ENCODE peak calls at places on chromosome 11, in eight cellular contexts. Y, Q, H, C, B, M, W and P are unnamed samples.

GRCh38 chr11:126357055-126357962 is 1.8 kb downstream of the ST3GAL4 start:
- DNase-seq in Y (no peak), Q (no peak), H (no peak), C (no peak), B (no peak), M (no peak), W (no peak), P (no peak)

GRCh38 chr11:62560566-62561103 is 13.1 kb downstream of the EEF1G start:
- DNase-seq in Y (peak), Q (peak), H (peak), C (peak), B (peak), M (no peak), W (peak), P (peak)

GRCh38 chr11:127818625-127819024 is 768.7 kb downstream of the ETS1 start:
- DNase-seq in Y (no peak), Q (no peak), H (no peak), C (no peak), B (no peak), M (no peak), W (no peak), P (no peak)

GRCh38 chr11:87859583-87859982 is 315.7 kb downstream of the RAB38 start:
- DNase-seq in Y (no peak), Q (no peak), H (no peak), C (no peak), B (no peak), M (no peak), W (no peak), P (no peak)

GRCh38 chr11:78957481-78958245 is 383.0 kb upstream of the NARS2 start:
- DNase-seq in Y (no peak), Q (no peak), H (no peak), C (no peak), B (no peak), M (no peak), W (no peak), P (no peak)

GRCh38 chr11:122715883-122716282 is 60.4 kb downstream of the UBASH3B start:
- DNase-seq in Y (no peak), Q (no peak), H (no peak), C (no peak), B (no peak), M (no peak), W (no peak), P (no peak)

GRCh38 chr11:59144096-59144495 is 1.4 kb downstream of the FAM111A start:
- DNase-seq in Y (no peak), Q (no peak), H (no peak), C (no peak), B (no peak), M (no peak), W (peak), P (no peak)

GRCh38 chr11:102724904-102725515 is at the start of gene MMP8:
- DNase-seq in Y (no peak), Q (no peak), H (no peak), C (no peak), B (no peak), M (no peak), W (no peak), P (no peak)

GRCh38 chr11:6667733-6668374 is 12.2 kb upstream of the DCHS1 start:
- DNase-seq in Y (no peak), Q (no peak), H (no peak), C (no peak), B (no peak), M (no peak), W (peak), P (no peak)

GRCh38 chr11:58914821-58915543 is 24.3 kb upstream of the GLYATL1 start:
- DNase-seq in Y (no peak), Q (no peak), H (no peak), C (no peak), B (no peak), M (no peak), W (no peak), P (no peak)

GRCh38 chr11:12236744-12237101 is 126.3 kb downstream of the MICAL2 start:
- DNase-seq in Y (no peak), Q (no peak), H (no peak), C (no peak), B (no peak), M (no peak), W (no peak), P (no peak)

GRCh38 chr11:76307416-76307815 is 73.5 kb downstream of the THAP12 start:
- DNase-seq in Y (no peak), Q (no peak), H (no peak), C (peak), B (no peak), M (no peak), W (no peak), P (no peak)

GRCh38 chr11:91350931-91351330 is 873.7 kb upstream of the FAT3 start:
- DNase-seq in Y (no peak), Q (no peak), H (no peak), C (no peak), B (no peak), M (no peak), W (no peak), P (no peak)

GRCh38 chr11:75174348-75174747 is 23.4 kb downstream of the SLCO2B1 start:
- DNase-seq in Y (no peak), Q (no peak), H (no peak), C (no peak), B (no peak), M (no peak), W (no peak), P (no peak)

DNA sequence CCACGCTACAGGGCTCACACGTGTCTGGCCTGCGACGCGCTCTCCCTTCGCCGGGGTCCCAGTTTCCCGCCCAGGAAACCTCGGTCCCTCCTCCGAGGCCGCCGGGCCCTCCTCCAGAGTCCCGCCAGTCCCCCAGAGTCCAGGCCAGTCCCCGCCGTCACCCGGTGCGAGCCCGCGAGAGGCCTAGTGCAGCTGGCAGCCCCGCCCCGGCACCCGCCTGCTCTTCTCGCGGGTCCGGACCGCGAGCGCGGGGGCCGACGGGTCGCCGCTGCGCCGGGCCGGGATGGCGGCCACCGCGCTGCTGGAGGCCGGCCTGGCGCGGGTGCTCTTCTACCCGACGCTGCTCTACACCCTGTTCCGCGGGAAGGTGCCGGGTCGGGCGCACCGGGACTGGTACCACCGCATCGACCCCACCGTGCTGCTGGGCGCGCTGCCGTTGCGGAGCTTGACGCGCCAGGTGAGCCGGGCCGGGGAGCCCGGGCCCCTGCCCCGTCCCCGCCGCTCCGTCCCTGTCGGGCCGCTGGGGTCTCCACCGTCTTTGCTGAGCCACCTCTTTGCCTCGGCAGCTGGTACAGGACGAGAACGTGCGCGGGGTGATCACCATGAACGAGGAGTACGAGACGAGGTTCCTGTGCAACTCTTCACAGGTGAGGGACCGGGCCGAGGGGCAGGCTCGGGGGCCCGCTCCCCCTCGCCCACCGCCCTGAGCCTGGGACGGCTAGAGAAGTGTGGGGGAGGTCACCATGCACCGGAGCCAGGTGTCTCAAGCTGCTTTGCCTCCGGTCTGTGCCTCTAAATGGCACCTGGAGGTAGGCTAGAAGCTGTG is at the start of gene PTPMT1:
- DNase-seq in Y (peak), Q (no peak), H (peak), C (peak), B (peak), M (peak), W (peak), P (peak)
- TF ChIP-seq POLR2A in Y (no peak), Q (peak), H (peak), C (no peak), B (peak), M (peak), W (peak), P (peak)

GRCh38 chr11:111362887-111363411 is 16.1 kb downstream of the POU2AF1 start:
- DNase-seq in Y (peak), Q (no peak), H (peak), C (no peak), B (no peak), M (no peak), W (no peak), P (no peak)
- TF ChIP-seq POLR2A in Y (no peak), Q (no peak), H (no peak), C (no peak), B (no peak), M (no peak), W (no peak), P (no peak)

DNA sequence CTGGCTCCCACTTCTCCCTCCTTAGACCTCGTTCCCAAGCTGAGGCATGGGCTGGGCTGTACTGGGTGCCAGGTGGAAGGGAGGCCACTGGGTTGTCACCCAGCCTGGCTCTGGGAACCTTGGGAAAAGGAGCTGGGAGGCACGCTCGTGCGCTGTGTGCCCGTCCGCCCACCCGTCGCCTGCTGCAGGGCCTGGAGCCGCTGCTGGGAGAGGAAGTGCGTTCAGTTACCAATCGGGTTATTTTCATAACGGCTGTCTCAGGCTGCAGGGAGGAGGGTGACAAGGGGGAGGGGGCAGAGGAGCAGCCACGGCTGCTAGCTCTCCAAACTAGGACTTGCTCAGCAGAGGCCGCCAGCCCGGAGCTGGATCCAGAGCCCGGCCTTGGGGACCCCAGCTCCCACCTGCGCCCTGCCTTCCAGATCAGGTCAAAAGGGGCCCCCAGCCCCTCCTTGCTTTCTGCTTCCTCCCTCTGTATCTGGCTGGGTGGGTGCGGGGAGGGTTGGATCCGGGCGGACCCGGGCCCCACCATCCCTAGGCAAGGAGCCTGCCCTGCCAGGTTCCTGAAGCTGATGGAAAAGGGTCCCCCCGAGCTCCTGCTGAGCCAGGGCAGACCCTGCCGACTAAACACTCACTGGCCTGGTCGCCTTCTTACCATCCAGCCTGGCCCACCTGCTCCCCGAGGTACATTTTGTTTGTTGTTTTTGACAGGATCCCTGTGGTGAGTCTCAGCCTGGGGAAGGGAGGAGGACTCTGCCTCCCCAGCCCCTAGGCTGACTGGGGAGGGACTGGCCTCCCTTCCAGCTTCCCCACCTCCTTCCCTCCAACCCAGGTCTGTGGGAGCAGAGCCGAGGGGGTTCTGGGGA is 14.3 kb downstream of the DGKZ start:
- DNase-seq in Y (no peak), Q (no peak), H (peak), C (peak), B (no peak), M (peak), W (peak), P (no peak)
- TF ChIP-seq POLR2A in Y (no peak), Q (no peak), H (peak), C (peak), B (no peak), M (peak), W (peak), P (no peak)

DNA sequence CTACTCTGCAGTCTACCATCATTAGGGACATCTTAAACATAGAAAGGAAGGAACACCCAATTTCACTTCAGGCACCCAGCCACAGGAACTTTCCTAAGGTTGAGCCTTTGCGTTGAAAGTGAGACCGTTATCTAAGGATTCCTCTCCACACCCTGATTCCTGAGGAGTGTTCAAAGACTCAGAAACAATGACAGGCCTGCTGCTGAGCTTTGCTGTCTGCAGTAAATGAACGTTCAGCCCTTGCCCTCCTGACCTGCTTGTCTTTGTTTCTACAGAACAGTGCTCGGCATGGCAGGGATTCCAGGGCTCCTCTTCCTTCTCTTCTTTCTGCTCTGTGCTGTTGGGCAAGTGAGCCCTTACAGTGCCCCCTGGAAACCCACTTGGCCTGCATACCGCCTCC is 7.0 kb downstream of the PRSS23 start:
- DNase-seq in Y (no peak), Q (no peak), H (no peak), C (no peak), B (no peak), M (no peak), W (no peak), P (no peak)
- TF ChIP-seq POLR2A in Y (no peak), Q (no peak), H (no peak), C (no peak), B (no peak), M (no peak), W (no peak), P (no peak)

GRCh38 chr11:123799438-123799837 is 6.7 kb downstream of the OR6M1 start:
- DNase-seq in Y (no peak), Q (no peak), H (no peak), C (no peak), B (no peak), M (no peak), W (no peak), P (no peak)

GRCh38 chr11:123798513-123799252 is 7.5 kb downstream of the OR6M1 start:
- DNase-seq in Y (no peak), Q (no peak), H (no peak), C (no peak), B (no peak), M (no peak), W (no peak), P (no peak)

GRCh38 chr11:123800041-123800440 is 6.1 kb downstream of the OR6M1 start:
- DNase-seq in Y (no peak), Q (no peak), H (no peak), C (no peak), B (no peak), M (no peak), W (no peak), P (no peak)

GRCh38 chr11:123798079-123798478 is 8.1 kb downstream of the OR6M1 start:
- DNase-seq in Y (no peak), Q (no peak), H (no peak), C (no peak), B (no peak), M (no peak), W (no peak), P (no peak)

GRCh38 chr11:123797065-123797940 is 8.8 kb downstream of the OR6M1 start:
- DNase-seq in Y (no peak), Q (no peak), H (no peak), C (no peak), B (no peak), M (no peak), W (no peak), P (no peak)
- TF ChIP-seq POLR2A in Y (no peak), Q (no peak), H (no peak), C (no peak), B (no peak), M (no peak), W (no peak), P (no peak)

DNA sequence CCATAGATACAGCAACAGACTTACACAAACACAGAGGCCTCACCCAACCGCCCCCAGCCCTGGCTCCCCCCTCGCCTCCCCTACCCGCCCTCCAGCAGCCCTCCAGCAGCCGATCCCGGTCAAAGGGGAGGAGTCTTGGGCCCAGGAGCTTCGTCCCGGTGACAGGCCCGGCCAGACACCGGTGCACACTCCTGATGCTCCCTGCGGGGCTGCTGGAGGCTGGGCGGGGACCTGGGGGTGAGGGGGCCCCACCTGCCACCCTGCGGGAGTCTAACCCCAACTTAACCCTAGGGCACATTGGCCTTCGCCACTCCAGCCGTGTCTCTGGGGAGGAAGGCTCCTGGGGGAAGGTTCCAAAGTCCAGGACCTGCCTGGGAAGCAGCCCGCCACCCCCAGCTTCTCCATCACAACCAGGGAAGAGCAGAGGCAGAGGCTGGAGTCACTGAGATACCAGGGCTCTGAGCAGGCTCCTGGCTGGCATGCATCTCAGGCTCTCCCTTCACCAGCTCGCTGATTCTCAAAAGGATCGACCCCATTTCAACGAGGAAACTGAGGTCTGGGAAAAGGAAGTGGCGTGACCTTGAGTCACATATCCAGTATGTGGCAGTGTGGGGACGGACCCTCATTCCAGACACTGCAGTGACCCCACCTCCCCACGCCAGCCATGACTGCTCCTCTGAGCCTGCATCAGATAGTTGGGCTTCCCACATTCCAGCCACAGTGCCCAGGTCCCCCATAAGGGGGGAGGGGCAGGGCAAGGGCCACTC is 14.4 kb downstream of the BCL9L start:
- DNase-seq in Y (no peak), Q (no peak), H (peak), C (no peak), B (no peak), M (no peak), W (no peak), P (no peak)
- TF ChIP-seq POLR2A in Y (no peak), Q (no peak), H (no peak), C (no peak), B (no peak), M (no peak), W (no peak), P (no peak)

GRCh38 chr11:14358729-14359439 is at the start of gene RRAS2:
- DNase-seq in Y (peak), Q (no peak), H (peak), C (peak), B (peak), M (peak), W (peak), P (peak)
- TF ChIP-seq POLR2A in Y (peak), Q (peak), H (peak), C (peak), B (peak), M (peak), W (peak), P (peak)

GRCh38 chr11:111851636-111852035 is 19.7 kb downstream of the ALG9 start:
- DNase-seq in Y (no peak), Q (no peak), H (no peak), C (no peak), B (no peak), M (no peak), W (no peak), P (no peak)

GRCh38 chr11:111851067-111851466 is 20.3 kb downstream of the ALG9 start:
- DNase-seq in Y (no peak), Q (no peak), H (no peak), C (no peak), B (no peak), M (no peak), W (no peak), P (no peak)

GRCh38 chr11:111846640-111847039 is 24.7 kb downstream of the ALG9 start:
- DNase-seq in Y (no peak), Q (no peak), H (no peak), C (no peak), B (no peak), M (no peak), W (no peak), P (no peak)

GRCh38 chr11:111852103-111852502 is 19.3 kb downstream of the ALG9 start:
- DNase-seq in Y (no peak), Q (no peak), H (no peak), C (no peak), B (no peak), M (no peak), W (no peak), P (no peak)

GRCh38 chr11:111849631-111850030 is 21.8 kb downstream of the ALG9 start:
- DNase-seq in Y (no peak), Q (no peak), H (no peak), C (no peak), B (no peak), M (no peak), W (no peak), P (no peak)
- TF ChIP-seq POLR2A in Y (no peak), Q (no peak), H (no peak), C (no peak), B (no peak), M (no peak), W (no peak), P (no peak)

GRCh38 chr11:65716774-65717405 is 3.7 kb downstream of the RNASEH2C start:
- DNase-seq in Y (no peak), Q (no peak), H (no peak), C (no peak), B (no peak), M (no peak), W (no peak), P (no peak)
- TF ChIP-seq POLR2A in Y (no peak), Q (no peak), H (no peak), C (no peak), B (no peak), M (no peak), W (no peak), P (no peak)